ENCODE peak calls at places on chromosomes 16 and 17, in four cellular contexts. A is Peyer's patch, F is left lung, S is ovary. C is an unnamed sample.

GRCh38 chr16:56787185-56787584 is 57.3 kb downstream of the NUP93 start:
- DNase-seq in A (no peak), F (no peak), S (no peak), C (no peak)

GRCh38 chr16:81313731-81314602 is 795 bp upstream of the GAN start:
- DNase-seq in A (no peak), F (no peak), S (no peak), C (no peak)

GRCh38 chr16:10608687-10609409 is 28.4 kb upstream of the EMP2 start:
- DNase-seq in A (no peak), F (no peak), S (no peak), C (no peak)

GRCh38 chr17:63834431-63835166 is 7.1 kb upstream of the FTSJ3 start:
- DNase-seq in A (peak; percentile 54), F (no peak), S (no peak), C (peak; percentile 45)

GRCh38 chr17:79413591-79413990 is 197.3 kb downstream of the RBFOX3 start:
- DNase-seq in A (no peak), F (no peak), S (no peak), C (no peak)

GRCh38 chr16:84484579-84485254 is 19.7 kb downstream of the MEAK7 start:
- DNase-seq in A (peak; percentile 20), F (no peak), S (peak; percentile 80), C (no peak)

GRCh38 chr17:28745052-28745776 is 1.4 kb downstream of the TRAF4 start:
- DNase-seq in A (peak; percentile 63), F (peak; percentile 79), S (peak; percentile 58), C (no peak)

GRCh38 chr17:74117087-74117486 is 86.4 kb upstream of the RPL38 start:
- DNase-seq in A (no peak), F (no peak), S (no peak), C (no peak)

GRCh38 chr16:65538945-65539344 is 417.1 kb upstream of the CDH11 start:
- DNase-seq in A (no peak), F (no peak), S (no peak), C (no peak)

GRCh38 chr17:77211681-77212080 is 70.9 kb downstream of the SEC14L1 start:
- DNase-seq in A (no peak), F (no peak), S (no peak), C (no peak)

GRCh38 chr17:77210946-77211541 is 70.3 kb downstream of the SEC14L1 start:
- DNase-seq in A (no peak), F (no peak), S (no peak), C (no peak)

GRCh38 chr17:77208856-77209255 is 68.1 kb downstream of the SEC14L1 start:
- DNase-seq in A (no peak), F (no peak), S (no peak), C (no peak)

GRCh38 chr17:77209330-77209748 is 68.6 kb downstream of the SEC14L1 start:
- DNase-seq in A (no peak), F (no peak), S (no peak), C (no peak)

DNA sequence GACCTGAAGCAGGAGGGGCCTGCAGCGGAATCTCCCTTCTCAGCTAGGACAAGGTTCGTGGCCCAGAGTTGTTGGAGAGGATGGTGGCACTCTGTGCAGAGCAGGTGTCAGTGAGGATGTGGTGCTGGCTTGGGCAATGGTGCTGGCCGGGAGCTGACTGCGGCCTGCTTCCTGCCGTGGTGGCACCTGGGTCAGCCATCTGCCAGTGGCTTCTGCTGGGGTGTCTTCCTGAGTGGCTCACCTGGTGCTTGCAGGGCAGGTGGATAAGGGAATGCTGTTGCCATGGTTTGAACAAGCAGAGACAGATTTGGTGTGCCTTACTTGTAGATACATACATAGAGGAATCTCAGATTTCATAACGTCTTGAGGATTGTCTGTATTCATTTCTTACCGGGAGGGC is 69.6 kb downstream of the SEC14L1 start:
- DNase-seq in A (no peak), F (no peak), S (no peak), C (no peak)
- H3K36me3 ChIP-seq in A (no peaks in the 10 kb centered on the region), F (peaks cover 3% of the 10 kb centered on the region), S (no peaks in the 10 kb centered on the region), C (peaks cover 56% of the 10 kb centered on the region)

DNA sequence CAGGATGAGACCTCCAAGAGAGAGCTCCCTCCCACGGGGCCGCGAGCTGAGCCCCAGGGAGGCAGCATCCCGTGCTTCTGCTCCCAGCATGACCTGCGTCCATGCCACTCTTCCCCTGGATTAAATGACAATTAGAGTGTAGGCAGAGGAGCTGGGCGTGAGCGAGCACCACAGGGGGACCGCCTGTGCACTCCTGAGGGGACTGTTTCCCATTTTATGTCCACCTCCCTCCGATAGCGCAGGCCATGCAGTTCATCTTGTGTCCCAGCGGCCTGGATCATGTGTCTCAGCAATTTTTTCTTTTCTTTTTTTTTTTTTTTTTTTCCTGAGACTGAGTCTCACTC is 5.8 kb upstream of the IL17C start:
- DNase-seq in A (no peak), F (no peak), S (no peak), C (no peak)
- H3K27ac ChIP-seq in A (no peak overlapping the region), F (no peak overlapping the region), S (no peak overlapping the region), C (no peak overlapping the region)

GRCh38 chr16:13909872-13910303 is 10.1 kb upstream of the ERCC4 start:
- DNase-seq in A (no peak), F (no peak), S (peak; percentile 58), C (no peak)

GRCh38 chr16:13906426-13907089 is 13.4 kb upstream of the ERCC4 start:
- DNase-seq in A (peak; percentile 22), F (no peak), S (no peak), C (no peak)

GRCh38 chr16:13904179-13904691 is 15.7 kb upstream of the ERCC4 start:
- DNase-seq in A (no peak), F (no peak), S (no peak), C (no peak)

GRCh38 chr16:13909069-13909468 is 10.9 kb upstream of the ERCC4 start:
- DNase-seq in A (no peak), F (no peak), S (no peak), C (no peak)

GRCh38 chr16:13907431-13907830 is 12.5 kb upstream of the ERCC4 start:
- DNase-seq in A (no peak), F (no peak), S (no peak), C (no peak)
- H3K9me3 ChIP-seq in A (no peaks in the 10 kb centered on the region), F (no peaks in the 10 kb centered on the region), S (no peaks in the 10 kb centered on the region), C (no peaks in the 10 kb centered on the region)

GRCh38 chr17:42568341-42569111 is 1.6 kb downstream of the MLX start:
- DNase-seq in A (no peak), F (no peak), S (no peak), C (no peak)

GRCh38 chr17:42577140-42577531 is 393 bp downstream of the PSMC3IP start:
- DNase-seq in A (no peak), F (no peak), S (no peak), C (no peak)

GRCh38 chr17:42574463-42574862 is 3.1 kb downstream of the PSMC3IP start:
- DNase-seq in A (no peak), F (no peak), S (no peak), C (no peak)

GRCh38 chr17:42571435-42572225 is 4.7 kb downstream of the MLX start:
- DNase-seq in A (no peak), F (no peak), S (no peak), C (no peak)

GRCh38 chr17:42573095-42573494 is 4.4 kb downstream of the PSMC3IP start:
- DNase-seq in A (no peak), F (no peak), S (no peak), C (no peak)
- H3K36me3 ChIP-seq in A (no peaks in the 10 kb centered on the region), F (no peaks in the 10 kb centered on the region), S (no peaks in the 10 kb centered on the region), C (peaks cover 53% of the 10 kb centered on the region)

GRCh38 chr17:42188749-42189650 is 3.7 kb upstream of the HCRT start:
- DNase-seq in A (no peak), F (peak; percentile 56), S (no peak), C (no peak)
- H3K27ac ChIP-seq in A (no peak overlapping the region), F (no peak overlapping the region), S (no peak overlapping the region), C (no peak overlapping the region)

DNA sequence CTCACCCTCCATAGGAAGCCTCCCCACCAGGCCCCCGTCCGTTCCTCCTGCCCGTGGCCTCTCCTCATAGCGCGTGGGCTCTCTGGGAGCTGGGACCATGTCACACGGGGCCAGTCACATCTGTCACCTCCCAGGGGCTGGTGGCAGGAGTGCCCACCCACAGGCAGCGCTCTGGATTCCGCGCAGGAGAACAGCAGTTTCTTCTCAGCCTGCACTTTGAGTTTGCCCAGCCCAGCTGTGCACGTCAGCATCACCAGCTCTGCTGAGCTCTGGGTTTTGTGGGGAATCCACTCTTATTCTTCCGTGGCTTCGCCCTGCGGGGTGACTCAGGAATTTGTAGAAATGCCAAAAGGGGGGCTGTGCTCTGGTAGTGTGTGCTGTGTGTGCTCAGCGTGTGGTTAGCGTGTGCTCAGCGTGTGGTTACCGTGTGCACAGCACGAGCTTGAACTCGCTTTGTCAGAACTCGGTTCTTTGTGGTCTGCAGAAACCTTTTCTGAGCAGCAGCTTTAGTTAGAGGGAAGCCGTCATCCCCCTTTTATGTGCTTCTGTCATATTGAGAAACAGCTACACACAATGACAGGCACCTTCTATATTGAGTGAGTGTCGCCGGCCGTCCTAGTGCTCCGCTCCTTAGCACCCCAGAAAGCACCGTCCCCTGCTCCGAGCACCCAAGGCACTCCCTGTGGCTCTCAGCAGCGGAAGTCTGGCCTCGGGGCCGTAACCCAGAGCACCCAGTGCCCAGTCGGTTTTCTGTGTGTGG is 3.3 kb downstream of the ACSF3 start:
- DNase-seq in A (peak; percentile 32), F (peak; percentile 75), S (no peak), C (peak; percentile 89)
- H3K9me3 ChIP-seq in A (no peaks in the 10 kb centered on the region), F (no peaks in the 10 kb centered on the region), S (no peaks in the 10 kb centered on the region), C (no peaks in the 10 kb centered on the region)

GRCh38 chr17:4678448-4679026 is 25.4 kb downstream of the PELP1 start:
- DNase-seq in A (no peak), F (no peak), S (no peak), C (no peak)
- H3K36me3 ChIP-seq in A (no peaks in the 10 kb centered on the region), F (peaks cover 3% of the 10 kb centered on the region), S (no peaks in the 10 kb centered on the region), C (peaks cover 48% of the 10 kb centered on the region)

DNA sequence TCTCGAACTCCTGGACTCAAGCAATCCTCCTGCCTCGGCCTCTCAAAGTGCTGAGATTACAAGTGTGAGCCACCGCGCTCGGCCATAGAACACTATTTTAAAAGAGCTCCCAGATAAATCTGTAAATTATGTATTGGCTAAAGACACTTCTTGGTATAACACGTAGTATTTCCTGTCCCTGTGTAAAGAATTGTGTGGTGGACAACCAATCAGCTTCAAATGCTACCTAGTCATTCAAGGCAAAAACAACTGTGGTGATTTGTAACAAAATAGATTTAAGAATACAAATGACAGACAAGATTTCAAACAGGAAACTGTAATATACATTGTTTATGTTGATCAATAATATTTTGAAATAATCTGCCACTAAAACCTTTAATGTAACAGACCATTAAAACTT is 14.6 kb downstream of the CRLF3 start:
- DNase-seq in A (no peak), F (no peak), S (no peak), C (no peak)
- H3K27ac ChIP-seq in A (peak overlapping the region; percentile 74), F (peak overlapping the region; percentile 87), S (no peak overlapping the region), C (peak overlapping the region; percentile 21)

DNA sequence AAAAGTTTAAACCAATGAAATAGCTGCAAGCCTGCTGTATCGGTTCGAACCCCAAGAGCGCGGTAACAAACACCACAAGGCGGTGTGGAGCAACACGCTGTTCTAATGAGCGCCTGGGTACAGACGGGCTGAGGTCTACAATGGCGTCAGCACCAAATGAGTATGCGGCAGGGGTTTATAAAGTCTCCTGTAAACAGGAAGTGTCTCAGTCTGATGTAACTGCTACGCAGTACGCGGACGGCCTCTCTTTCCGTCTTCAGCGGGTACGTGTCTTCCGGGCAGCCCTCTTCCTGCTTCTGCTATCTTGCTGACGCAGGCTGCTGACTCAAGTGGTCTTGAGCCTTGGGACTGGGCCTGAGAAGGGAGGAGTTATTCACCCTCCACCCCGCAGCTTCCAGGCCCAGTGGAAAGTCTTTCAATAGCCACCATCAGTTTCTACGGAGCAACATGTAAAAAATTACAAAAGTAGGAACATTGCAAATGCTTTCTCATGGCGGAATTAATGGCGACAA is 40.5 kb upstream of the KCNJ2 start:
- DNase-seq in A (no peak), F (no peak), S (no peak), C (no peak)
- H3K9me3 ChIP-seq in A (no peaks in the 10 kb centered on the region), F (no peaks in the 10 kb centered on the region), S (no peaks in the 10 kb centered on the region), C (no peaks in the 10 kb centered on the region)